ENCODE peak calls at places on chromosome 2, in ten cellular contexts. M is CD8-positive, alpha-beta T cell; P is nephron progenitor cell; V is fibroblast of lung; W is hepatocyte; X is dorsolateral prefrontal cortex; I is fibroblast of mammary gland; H is progenitor cell of endocrine pancreas; A is neural crest cell; F is psoas muscle. K is an unnamed sample.

GRCh38 chr2:50492452-50492851 is 539.5 kb downstream of the NRXN1 start:
- DNase-seq in M (no peak), P (peak; percentile 35), V (peak; percentile 58), W (peak; percentile 78), X (no peak), I (peak; percentile 54), H (peak; percentile 11), A (peak; percentile 22), F (no peak), K (no peak)

GRCh38 chr2:1990724-1991123 is 246.4 kb upstream of the PXDN start:
- DNase-seq in M (no peak), P (no peak), V (no peak), W (no peak), X (peak; percentile 93), I (no peak), H (no peak), A (no peak), F (no peak), K (no peak)

GRCh38 chr2:37326285-37326684 is 1.7 kb upstream of the PRKD3 start:
- DNase-seq in M (no peak), P (no peak), V (peak; percentile 91), W (peak; percentile 63), X (no peak), I (peak; percentile 91), H (no peak), A (no peak), F (no peak), K (no peak)

GRCh38 chr2:109129356-109129920 is 433 bp downstream of the SH3RF3 start:
- DNase-seq in M (peak; percentile 67), P (peak; percentile 69), V (no peak), W (peak; percentile 46), X (no peak), I (peak; percentile 19), H (no peak), A (peak; percentile 10), F (peak; percentile 74), K (no peak)

GRCh38 chr2:16649353-16650286 is 16.0 kb downstream of the CYRIA start:
- DNase-seq in M (no peak), P (no peak), V (no peak), W (no peak), X (no peak), I (no peak), H (no peak), A (no peak), F (no peak), K (no peak)

GRCh38 chr2:149767516-149767974 is 180.0 kb upstream of the MMADHC start:
- DNase-seq in M (no peak), P (no peak), V (peak; percentile 17), W (no peak), X (no peak), I (peak; percentile 62), H (no peak), A (no peak), F (no peak), K (no peak)

GRCh38 chr2:173239644-173240043 is 115.0 kb upstream of the CDCA7 start:
- DNase-seq in M (no peak), P (no peak), V (no peak), W (no peak), X (no peak), I (no peak), H (no peak), A (no peak), F (no peak), K (no peak)

GRCh38 chr2:166593403-166593802 is 99.4 kb upstream of the SCN7A start:
- DNase-seq in M (no peak), P (no peak), V (peak; percentile 72), W (no peak), X (no peak), I (peak; percentile 76), H (no peak), A (no peak), F (no peak), K (no peak)

GRCh38 chr2:239396881-239397681 is 3.7 kb downstream of the HDAC4 start:
- DNase-seq in M (peak; percentile 65), P (no peak), V (no peak), W (no peak), X (no peak), I (no peak), H (no peak), A (no peak), F (peak; percentile 73), K (no peak)

DNA sequence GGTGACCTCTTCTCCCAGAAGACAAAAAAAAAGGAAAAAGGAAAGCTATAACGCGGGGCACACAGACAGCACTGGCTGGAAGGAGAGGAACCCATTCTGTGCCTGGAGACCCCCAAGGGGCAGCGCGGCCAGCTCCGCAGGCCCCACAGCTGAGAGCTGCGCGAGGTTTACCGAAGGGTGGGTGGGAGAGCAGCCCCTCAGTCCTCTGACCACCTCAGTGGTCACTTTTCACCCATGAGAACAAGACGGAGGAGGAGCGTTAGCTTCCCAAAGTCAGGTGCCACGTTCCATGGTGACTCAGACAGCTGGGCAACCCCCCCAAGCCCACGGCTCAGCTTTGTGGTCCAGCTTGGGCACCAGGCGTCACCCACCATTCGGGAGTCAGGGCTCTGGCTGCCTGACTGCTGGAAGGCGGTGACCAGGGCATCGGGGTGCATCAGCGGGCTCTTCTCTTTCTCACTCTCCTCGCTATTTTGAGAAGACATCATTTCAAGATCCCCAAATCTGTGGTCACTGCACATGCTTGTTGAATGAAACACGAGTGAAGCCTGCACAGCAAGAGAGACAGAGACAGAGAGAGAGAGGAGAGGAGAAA is 35.2 kb downstream of the RPL31 start:
- DNase-seq in M (no peak), P (no peak), V (no peak), W (no peak), X (no peak), I (no peak), H (no peak), A (no peak), F (no peak), K (no peak)
- TF ChIP-seq CTCF in M (no peak), P (no peak), V (no peak), W (no peak), X (no peak), I (no peak), H (no peak), A (no peak), F (no peak), K (no peak)

GRCh38 chr2:113088173-113088992 is 20.6 kb downstream of the IL1F10 start:
- DNase-seq in M (no peak), P (no peak), V (no peak), W (no peak), X (no peak), I (no peak), H (no peak), A (no peak), F (no peak), K (no peak)

GRCh38 chr2:113085542-113085941 is 17.8 kb downstream of the IL1F10 start:
- DNase-seq in M (no peak), P (no peak), V (no peak), W (no peak), X (no peak), I (no peak), H (no peak), A (no peak), F (no peak), K (no peak)

GRCh38 chr2:113081458-113082210 is 13.9 kb downstream of the IL1F10 start:
- DNase-seq in M (no peak), P (no peak), V (no peak), W (no peak), X (no peak), I (no peak), H (no peak), A (no peak), F (no peak), K (no peak)

GRCh38 chr2:113083311-113083710 is 15.5 kb downstream of the IL1F10 start:
- DNase-seq in M (no peak), P (no peak), V (no peak), W (no peak), X (no peak), I (no peak), H (no peak), A (no peak), F (no peak), K (peak; percentile 90)

DNA sequence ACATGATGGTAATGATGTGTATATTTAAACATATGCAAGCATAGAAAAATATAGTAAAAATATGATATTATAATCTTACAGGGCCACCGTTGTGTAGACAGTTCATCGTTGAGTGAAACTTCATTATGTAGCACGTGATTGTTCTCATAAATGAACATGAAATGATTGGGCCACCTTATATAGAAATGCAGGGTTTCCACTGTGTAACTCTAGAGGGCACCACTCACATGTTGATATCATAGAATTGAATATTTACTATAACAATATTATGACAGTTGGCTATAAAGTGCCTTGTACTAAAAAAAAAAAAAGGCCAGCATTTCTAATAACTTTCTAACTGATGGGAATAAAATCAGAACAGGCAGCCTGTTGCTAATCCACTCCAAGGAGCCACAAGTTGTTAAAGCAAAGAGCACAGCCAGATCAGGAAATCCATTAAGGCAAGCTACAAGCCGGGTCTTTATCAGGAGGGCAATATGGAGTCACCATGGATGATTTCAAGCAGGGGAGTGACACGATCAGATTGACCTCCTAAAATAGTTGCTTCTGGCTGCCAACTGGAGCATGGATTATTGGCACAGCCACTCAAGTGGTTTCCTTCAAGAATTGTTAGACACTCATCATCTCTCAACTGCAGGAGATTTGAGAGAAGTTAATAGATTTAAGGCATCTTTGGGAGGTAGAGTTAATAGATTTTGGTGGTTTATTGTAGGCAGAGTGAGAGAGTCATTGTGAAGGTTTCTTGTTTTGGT is 16.7 kb downstream of the IL1F10 start:
- DNase-seq in M (no peak), P (no peak), V (peak; percentile 18), W (no peak), X (no peak), I (peak; percentile 20), H (no peak), A (no peak), F (no peak), K (no peak)
- TF ChIP-seq CTCF in M (no peak), P (no peak), V (peak; percentile 49), W (peak; percentile 44), X (no peak), I (peak; percentile 47), H (peak; percentile 36), A (no peak), F (no peak), K (peak; percentile 73)

DNA sequence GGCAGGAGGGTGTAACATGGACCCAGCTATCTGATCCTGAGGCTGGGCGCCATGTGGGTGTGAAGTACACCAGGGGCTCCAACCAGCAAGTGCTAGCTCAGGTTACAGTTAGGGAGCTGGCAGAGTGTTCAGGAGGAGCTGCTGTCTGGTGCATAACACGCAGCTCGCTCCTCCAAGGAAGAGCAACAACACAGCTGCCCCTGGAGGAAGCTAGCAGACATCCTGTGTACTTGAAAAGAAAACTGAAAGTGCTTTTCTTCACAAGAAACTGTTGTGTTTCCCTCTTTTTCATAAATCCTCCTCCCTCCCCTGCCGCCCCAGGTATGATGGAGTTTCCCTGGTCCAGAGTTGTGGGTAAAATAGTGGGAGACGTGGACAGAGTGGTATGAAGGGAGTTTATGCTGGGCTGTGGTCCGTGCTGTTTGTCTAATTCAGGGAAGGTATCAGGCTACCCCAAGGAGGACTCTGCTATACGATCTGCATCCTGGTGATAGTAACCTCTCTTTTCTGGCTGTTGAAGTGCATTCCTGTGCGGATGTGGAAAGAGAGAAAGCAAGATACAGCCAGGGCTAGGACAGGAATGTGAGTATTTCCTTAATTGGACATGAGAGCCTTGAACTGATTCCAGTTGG is 6.1 kb upstream of the LBH start:
- DNase-seq in M (peak; percentile 75), P (peak; percentile 39), V (peak; percentile 72), W (peak; percentile 69), X (no peak), I (peak; percentile 58), H (no peak), A (no peak), F (no peak), K (no peak)
- TF ChIP-seq CTCF in M (no peak), P (no peak), V (peak; percentile 12), W (peak; percentile 3), X (no peak), I (no peak), H (no peak), A (no peak), F (peak; percentile 7), K (no peak)

GRCh38 chr2:233013027-233013461 is at the start of gene NGEF:
- DNase-seq in M (no peak), P (no peak), V (no peak), W (peak; percentile 50), X (no peak), I (no peak), H (no peak), A (no peak), F (no peak), K (no peak)
- TF ChIP-seq CTCF in M (no peak), P (no peak), V (no peak), W (no peak), X (no peak), I (no peak), H (no peak), A (no peak), F (no peak), K (no peak)

K was measured in CD14-positive monocyte.